ENCODE peak calls at places on chromosomes 16 and 17, in seven cellular contexts. X is adrenal gland, L is left ventricle myocardium inferior, O is heart left ventricle, I is pancreas, N is SK-N-SH, Y is prostate gland. Q is an unnamed sample.

GRCh38 chr17:57478433-57478832 is 222.1 kb downstream of the MSI2 start:
- DNase-seq in X (peak; percentile 89), L (no peak), O (peak; percentile 50), I (no peak), N (no peak), Y (no peak), Q (no peak)

GRCh38 chr17:45013021-45013997 is 38.1 kb downstream of the DCAKD start:
- DNase-seq in X (no peak), L (peak; percentile 44), O (no peak), I (no peak), N (no peak), Y (no peak), Q (no peak)

GRCh38 chr16:70612931-70613330 is 33.4 kb upstream of the IL34 start:
- DNase-seq in X (no peak), L (no peak), O (no peak), I (no peak), N (no peak), Y (no peak), Q (no peak)

GRCh38 chr17:850828-851759 is 68.9 kb downstream of the MRM3 start:
- DNase-seq in X (no peak), L (peak; percentile 29), O (peak; percentile 38), I (no peak), N (peak; percentile 46), Y (no peak), Q (no peak)

GRCh38 chr17:65495255-65496060 is 66.0 kb downstream of the AXIN2 start:
- DNase-seq in X (no peak), L (no peak), O (no peak), I (no peak), N (no peak), Y (no peak), Q (no peak)

GRCh38 chr17:41734139-41734948 is at the start of gene HAP1:
- DNase-seq in X (peak; percentile 35), L (no peak), O (peak; percentile 26), I (peak; percentile 43), N (peak; percentile 83), Y (peak; percentile 39), Q (no peak)

GRCh38 chr17:8832711-8833352 is 33.7 kb upstream of the MFSD6L start:
- DNase-seq in X (no peak), L (no peak), O (no peak), I (peak; percentile 45), N (peak; percentile 75), Y (no peak), Q (no peak)

GRCh38 chr16:72645526-72645925 is 402.4 kb downstream of the ZFHX3 start:
- DNase-seq in X (no peak), L (no peak), O (no peak), I (no peak), N (no peak), Y (no peak), Q (no peak)

GRCh38 chr17:80948091-80948960 is 43.3 kb upstream of the CHMP6 start:
- DNase-seq in X (peak; percentile 22), L (no peak), O (no peak), I (peak; percentile 17), N (peak; percentile 27), Y (no peak), Q (peak; percentile 69)

GRCh38 chr17:82215095-82215971 is 2.7 kb upstream of the CCDC57 start:
- DNase-seq in X (peak; percentile 50), L (no peak), O (no peak), I (peak; percentile 57), N (peak; percentile 87), Y (no peak), Q (peak; percentile 73)

GRCh38 chr17:57440522-57441269 is 184.4 kb downstream of the MSI2 start:
- DNase-seq in X (peak; percentile 87), L (peak; percentile 73), O (peak; percentile 76), I (no peak), N (peak; percentile 82), Y (peak; percentile 60), Q (no peak)

GRCh38 chr16:69831212-69832123 is 69.3 kb downstream of the WWP2 start:
- DNase-seq in X (no peak), L (no peak), O (no peak), I (no peak), N (no peak), Y (no peak), Q (no peak)

GRCh38 chr16:55406651-55407050 is 72.3 kb upstream of the MMP2 start:
- DNase-seq in X (no peak), L (no peak), O (no peak), I (no peak), N (no peak), Y (no peak), Q (no peak)

GRCh38 chr16:66416136-66416535 is 11.0 kb upstream of the BEAN1 start:
- DNase-seq in X (no peak), L (no peak), O (no peak), I (no peak), N (no peak), Y (no peak), Q (no peak)

GRCh38 chr16:28546626-28547025 is 7.1 kb upstream of the SGF29 start:
- DNase-seq in X (no peak), L (no peak), O (no peak), I (no peak), N (no peak), Y (no peak), Q (no peak)

GRCh38 chr16:28537964-28538732 is 626 bp downstream of the NUPR1 start:
- DNase-seq in X (peak; percentile 42), L (no peak), O (no peak), I (peak; percentile 46), N (no peak), Y (no peak), Q (no peak)

GRCh38 chr16:28544998-28545397 is 6.2 kb upstream of the NUPR1 start:
- DNase-seq in X (no peak), L (no peak), O (no peak), I (no peak), N (no peak), Y (no peak), Q (no peak)

GRCh38 chr16:28538733-28539596 is at the start of gene NUPR1:
- DNase-seq in X (peak; percentile 98), L (peak; percentile 93), O (peak; percentile 93), I (peak; percentile 94), N (no peak), Y (peak; percentile 99), Q (peak; percentile 69)

DNA sequence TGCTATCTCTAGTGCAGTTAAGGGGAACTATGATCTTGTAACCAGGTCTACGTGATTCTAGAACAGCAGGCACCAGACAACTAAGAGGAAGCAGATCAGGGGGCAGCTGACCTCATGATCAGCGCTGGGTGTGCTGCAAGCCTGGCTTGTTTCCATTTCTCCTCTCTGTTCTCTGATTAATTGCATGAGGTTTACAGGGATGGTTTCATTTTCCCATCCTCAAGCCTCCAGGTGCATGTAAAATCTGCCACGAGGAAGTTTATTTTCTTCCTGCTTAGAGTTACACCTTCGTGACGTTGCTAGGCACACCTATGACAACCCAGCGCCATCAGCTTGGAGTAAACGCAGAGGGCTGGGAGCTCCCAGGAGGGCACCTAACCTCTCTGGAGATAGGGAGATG is 4.3 kb upstream of the NUPR1 start:
- DNase-seq in X (no peak), L (no peak), O (no peak), I (no peak), N (no peak), Y (peak; percentile 80), Q (no peak)
- H3K27ac ChIP-seq in X (no peak overlapping the region), L (no peak overlapping the region), O (no peak overlapping the region), I (no peak overlapping the region), N (no peak overlapping the region), Y (peak overlapping the region; percentile 78), Q (no peak overlapping the region)

GRCh38 chr16:15979801-15980200 is 30.4 kb downstream of the ABCC1 start:
- DNase-seq in X (no peak), L (no peak), O (no peak), I (no peak), N (no peak), Y (no peak), Q (no peak)

GRCh38 chr16:15983898-15984297 is 34.5 kb downstream of the ABCC1 start:
- DNase-seq in X (peak; percentile 30), L (peak; percentile 33), O (peak; percentile 35), I (no peak), N (no peak), Y (no peak), Q (no peak)

GRCh38 chr16:15980329-15980728 is 30.9 kb downstream of the ABCC1 start:
- DNase-seq in X (no peak), L (no peak), O (no peak), I (no peak), N (no peak), Y (no peak), Q (no peak)

GRCh38 chr16:15985144-15985543 is 35.7 kb downstream of the ABCC1 start:
- DNase-seq in X (no peak), L (no peak), O (no peak), I (no peak), N (no peak), Y (no peak), Q (no peak)

GRCh38 chr16:15981382-15981781 is 32.0 kb downstream of the ABCC1 start:
- DNase-seq in X (no peak), L (no peak), O (no peak), I (no peak), N (no peak), Y (no peak), Q (no peak)
- H3K9me3 ChIP-seq in X (no peaks in the 10 kb centered on the region), L (peaks cover 27% of the 10 kb centered on the region), O (no peaks in the 10 kb centered on the region), I (no peaks in the 10 kb centered on the region), N (peaks cover 8% of the 10 kb centered on the region), Y (no peaks in the 10 kb centered on the region), Q (peaks cover 13% of the 10 kb centered on the region)

GRCh38 chr17:40203131-40203530 is 16.0 kb upstream of the WIPF2 start:
- DNase-seq in X (peak; percentile 57), L (no peak), O (no peak), I (no peak), N (no peak), Y (no peak), Q (no peak)

GRCh38 chr17:40194821-40195220 is 17.6 kb downstream of the RAPGEFL1 start:
- DNase-seq in X (no peak), L (no peak), O (no peak), I (no peak), N (no peak), Y (no peak), Q (no peak)

GRCh38 chr17:40192961-40193360 is 15.7 kb downstream of the RAPGEFL1 start:
- DNase-seq in X (no peak), L (no peak), O (no peak), I (no peak), N (no peak), Y (no peak), Q (no peak)

GRCh38 chr17:40198576-40198975 is 20.5 kb upstream of the WIPF2 start:
- DNase-seq in X (no peak), L (no peak), O (no peak), I (no peak), N (no peak), Y (no peak), Q (no peak)
- H3K4me1 ChIP-seq in X (no peaks in the 10 kb centered on the region), L (peaks cover 17% of the 10 kb centered on the region), O (no peaks in the 10 kb centered on the region), I (no peaks in the 10 kb centered on the region), N (no peaks in the 10 kb centered on the region), Y (no peaks in the 10 kb centered on the region), Q (peaks cover 9% of the 10 kb centered on the region)

DNA sequence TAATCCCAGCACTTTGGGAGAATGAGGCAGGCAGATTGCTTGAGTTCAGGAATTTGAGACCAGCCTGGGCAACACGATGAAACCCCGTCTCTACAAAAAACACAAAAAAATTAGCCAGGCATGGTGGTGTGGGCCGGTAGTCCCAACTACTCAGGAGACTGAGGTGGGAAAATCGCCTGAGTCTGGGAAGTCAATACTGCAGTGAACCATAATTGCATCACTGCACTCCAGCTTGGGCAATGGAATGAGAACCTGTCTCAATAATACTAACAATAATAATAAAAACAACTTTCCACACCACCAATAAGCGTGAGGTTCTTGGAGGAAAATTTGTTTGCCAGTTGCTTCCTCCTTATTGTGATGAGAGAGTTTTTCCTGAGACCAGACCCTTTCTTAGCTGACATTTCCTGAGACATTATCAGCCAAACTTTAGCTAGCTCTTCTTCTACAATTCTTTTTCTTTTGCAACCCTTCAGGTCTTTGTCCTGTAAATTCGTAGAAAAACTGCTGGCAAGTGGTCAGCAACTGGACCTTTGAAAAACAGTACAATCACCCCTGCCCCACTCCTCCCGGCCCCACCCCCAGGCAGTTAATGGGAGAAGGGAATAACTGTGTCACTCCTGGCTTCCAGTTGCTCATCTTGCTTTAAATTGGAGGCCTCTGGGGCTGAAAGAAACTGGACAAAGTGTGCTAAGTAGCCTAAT is 3.5 kb upstream of the EZH1 start:
- DNase-seq in X (no peak), L (no peak), O (no peak), I (no peak), N (no peak), Y (no peak), Q (no peak)
- H3K27ac ChIP-seq in X (no peak overlapping the region), L (peak overlapping the region; percentile 71), O (peak overlapping the region; percentile 17), I (no peak overlapping the region), N (no peak overlapping the region), Y (peak overlapping the region; percentile 71), Q (no peak overlapping the region)

Q was measured in RWPE2.